ENCODE peak calls at places on chromosome 4, in six cellular contexts. One of them, this sample, is unnamed.

GRCh38 chr4:100117749-100118148 is 72.5 kb downstream of the DDIT4L start:
- DNase-seq in ELR: peak
- DNase-seq in EH: no peak
- DNase-seq in activated T-cell treated with anti-CD3 and anti-CD28 coated beads, Interleukin-2, amount 50 U/mL, for 4 hours: no peak
- DNase-seq in sciatic nerve: no peak
- DNase-seq in T-helper 9 cell: no peak
- DNase-seq in this sample: no peak

GRCh38 chr4:4574792-4575191 is 32.9 kb upstream of the STX18 start:
- DNase-seq in ELR: peak
- DNase-seq in activated T-cell treated with anti-CD3 and anti-CD28 coated beads, Interleukin-2, amount 50 U/mL, for 4 hours: peak
- DNase-seq in T-helper 9 cell: peak
- DNase-seq in sciatic nerve: peak
- DNase-seq in EH: peak
- DNase-seq in this sample: no peak

GRCh38 chr4:8200302-8200975 is 1.3 kb downstream of the SH3TC1 start:
- DNase-seq in activated T-cell treated with anti-CD3 and anti-CD28 coated beads, Interleukin-2, amount 50 U/mL, for 4 hours: no peak
- DNase-seq in sciatic nerve: no peak
- DNase-seq in T-helper 9 cell: peak
- DNase-seq in ELR: no peak
- DNase-seq in EH: peak
- DNase-seq in this sample: no peak

GRCh38 chr4:126756050-126756809 is 876.5 kb upstream of the INTU start:
- DNase-seq in sciatic nerve: no peak
- DNase-seq in T-helper 9 cell: no peak
- DNase-seq in EH: no peak
- DNase-seq in activated T-cell treated with anti-CD3 and anti-CD28 coated beads, Interleukin-2, amount 50 U/mL, for 4 hours: no peak
- DNase-seq in ELR: no peak
- DNase-seq in this sample: no peak

GRCh38 chr4:153022233-153022632 is 86.1 kb downstream of the FHDC1 start:
- DNase-seq in ELR: no peak
- DNase-seq in EH: no peak
- DNase-seq in T-helper 9 cell: no peak
- DNase-seq in sciatic nerve: no peak
- DNase-seq in activated T-cell treated with anti-CD3 and anti-CD28 coated beads, Interleukin-2, amount 50 U/mL, for 4 hours: no peak
- DNase-seq in this sample: no peak

GRCh38 chr4:122959441-122959840 is 37.0 kb upstream of the NUDT6 start:
- DNase-seq in activated T-cell treated with anti-CD3 and anti-CD28 coated beads, Interleukin-2, amount 50 U/mL, for 4 hours: no peak
- DNase-seq in sciatic nerve: no peak
- DNase-seq in ELR: no peak
- DNase-seq in EH: no peak
- DNase-seq in T-helper 9 cell: no peak
- DNase-seq in this sample: no peak

GRCh38 chr4:131258361-131258760 is 1890.7 kb upstream of the PCDH10 start:
- DNase-seq in EH: no peak
- DNase-seq in activated T-cell treated with anti-CD3 and anti-CD28 coated beads, Interleukin-2, amount 50 U/mL, for 4 hours: no peak
- DNase-seq in sciatic nerve: no peak
- DNase-seq in T-helper 9 cell: no peak
- DNase-seq in ELR: peak
- DNase-seq in this sample: no peak

GRCh38 chr4:8343051-8343966 is 73.8 kb downstream of the HTRA3 start:
- DNase-seq in T-helper 9 cell: no peak
- DNase-seq in sciatic nerve: peak
- DNase-seq in EH: no peak
- DNase-seq in activated T-cell treated with anti-CD3 and anti-CD28 coated beads, Interleukin-2, amount 50 U/mL, for 4 hours: no peak
- DNase-seq in ELR: no peak
- DNase-seq in this sample: no peak

GRCh38 chr4:184544711-184545409 is 70.5 kb upstream of the IRF2 start:
- DNase-seq in EH: peak
- DNase-seq in T-helper 9 cell: no peak
- DNase-seq in activated T-cell treated with anti-CD3 and anti-CD28 coated beads, Interleukin-2, amount 50 U/mL, for 4 hours: no peak
- DNase-seq in sciatic nerve: no peak
- DNase-seq in ELR: no peak
- DNase-seq in this sample: no peak

GRCh38 chr4:185015108-185015507 is 3.2 kb upstream of the HELT start:
- DNase-seq in activated T-cell treated with anti-CD3 and anti-CD28 coated beads, Interleukin-2, amount 50 U/mL, for 4 hours: no peak
- DNase-seq in sciatic nerve: no peak
- DNase-seq in ELR: no peak
- DNase-seq in T-helper 9 cell: no peak
- DNase-seq in EH: no peak
- DNase-seq in this sample: no peak

GRCh38 chr4:118749347-118749988 is 64.3 kb downstream of the METTL14 start:
- DNase-seq in sciatic nerve: no peak
- DNase-seq in ELR: no peak
- DNase-seq in activated T-cell treated with anti-CD3 and anti-CD28 coated beads, Interleukin-2, amount 50 U/mL, for 4 hours: no peak
- DNase-seq in T-helper 9 cell: no peak
- DNase-seq in EH: no peak
- DNase-seq in this sample: no peak

GRCh38 chr4:16914208-16914607 is 15.8 kb upstream of the LDB2 start:
- DNase-seq in EH: peak
- DNase-seq in T-helper 9 cell: no peak
- DNase-seq in ELR: peak
- DNase-seq in sciatic nerve: no peak
- DNase-seq in activated T-cell treated with anti-CD3 and anti-CD28 coated beads, Interleukin-2, amount 50 U/mL, for 4 hours: no peak
- DNase-seq in this sample: no peak

GRCh38 chr4:20086768-20087167 is 164.9 kb upstream of the SLIT2 start:
- DNase-seq in ELR: no peak
- DNase-seq in activated T-cell treated with anti-CD3 and anti-CD28 coated beads, Interleukin-2, amount 50 U/mL, for 4 hours: no peak
- DNase-seq in sciatic nerve: no peak
- DNase-seq in T-helper 9 cell: no peak
- DNase-seq in EH: no peak
- DNase-seq in this sample: no peak

GRCh38 chr4:53536328-53536727 is 55.0 kb downstream of the LNX1 start:
- DNase-seq in sciatic nerve: no peak
- DNase-seq in T-helper 9 cell: no peak
- DNase-seq in activated T-cell treated with anti-CD3 and anti-CD28 coated beads, Interleukin-2, amount 50 U/mL, for 4 hours: no peak
- DNase-seq in ELR: no peak
- DNase-seq in EH: no peak
- DNase-seq in this sample: no peak

GRCh38 chr4:188400456-188400855 is 261.2 kb downstream of the TRIML1 start:
- DNase-seq in T-helper 9 cell: no peak
- DNase-seq in ELR: no peak
- DNase-seq in sciatic nerve: no peak
- DNase-seq in EH: no peak
- DNase-seq in activated T-cell treated with anti-CD3 and anti-CD28 coated beads, Interleukin-2, amount 50 U/mL, for 4 hours: no peak
- DNase-seq in this sample: no peak

GRCh38 chr4:147984065-147984777 is 252.3 kb downstream of the ARHGAP10 start:
- DNase-seq in sciatic nerve: no peak
- DNase-seq in T-helper 9 cell: no peak
- DNase-seq in activated T-cell treated with anti-CD3 and anti-CD28 coated beads, Interleukin-2, amount 50 U/mL, for 4 hours: no peak
- DNase-seq in EH: peak
- DNase-seq in ELR: peak
- DNase-seq in this sample: no peak

GRCh38 chr4:162163892-162164759 is at the start of gene FSTL5:
- DNase-seq in EH: peak
- DNase-seq in sciatic nerve: peak
- DNase-seq in T-helper 9 cell: no peak
- DNase-seq in ELR: peak
- DNase-seq in activated T-cell treated with anti-CD3 and anti-CD28 coated beads, Interleukin-2, amount 50 U/mL, for 4 hours: peak
- DNase-seq in this sample: no peak

GRCh38 chr4:17884063-17884462 is 73.3 kb downstream of the NCAPG start:
- DNase-seq in sciatic nerve: no peak
- DNase-seq in EH: peak
- DNase-seq in T-helper 9 cell: no peak
- DNase-seq in ELR: no peak
- DNase-seq in activated T-cell treated with anti-CD3 and anti-CD28 coated beads, Interleukin-2, amount 50 U/mL, for 4 hours: no peak
- DNase-seq in this sample: no peak

GRCh38 chr4:124070688-124071484 is 641.6 kb downstream of the ANKRD50 start:
- DNase-seq in EH: peak
- DNase-seq in sciatic nerve: no peak
- DNase-seq in T-helper 9 cell: no peak
- DNase-seq in ELR: peak
- DNase-seq in activated T-cell treated with anti-CD3 and anti-CD28 coated beads, Interleukin-2, amount 50 U/mL, for 4 hours: no peak
- DNase-seq in this sample: no peak

GRCh38 chr4:148069086-148070010 is 337.5 kb downstream of the ARHGAP10 start:
- DNase-seq in T-helper 9 cell: no peak
- DNase-seq in activated T-cell treated with anti-CD3 and anti-CD28 coated beads, Interleukin-2, amount 50 U/mL, for 4 hours: no peak
- DNase-seq in sciatic nerve: no peak
- DNase-seq in ELR: no peak
- DNase-seq in EH: peak
- DNase-seq in this sample: no peak

GRCh38 chr4:39337841-39338240 is 28.3 kb downstream of the RFC1 start:
- DNase-seq in T-helper 9 cell: no peak
- DNase-seq in activated T-cell treated with anti-CD3 and anti-CD28 coated beads, Interleukin-2, amount 50 U/mL, for 4 hours: no peak
- DNase-seq in EH: no peak
- DNase-seq in ELR: no peak
- DNase-seq in sciatic nerve: no peak
- DNase-seq in this sample: no peak

GRCh38 chr4:25513814-25514213 is 136.8 kb downstream of the ANAPC4 start:
- DNase-seq in ELR: no peak
- DNase-seq in sciatic nerve: no peak
- DNase-seq in T-helper 9 cell: no peak
- DNase-seq in EH: no peak
- DNase-seq in activated T-cell treated with anti-CD3 and anti-CD28 coated beads, Interleukin-2, amount 50 U/mL, for 4 hours: no peak
- DNase-seq in this sample: no peak

GRCh38 chr4:4922441-4922840 is 63.0 kb downstream of the MSX1 start:
- DNase-seq in T-helper 9 cell: no peak
- DNase-seq in EH: no peak
- DNase-seq in activated T-cell treated with anti-CD3 and anti-CD28 coated beads, Interleukin-2, amount 50 U/mL, for 4 hours: no peak
- DNase-seq in ELR: no peak
- DNase-seq in sciatic nerve: no peak
- DNase-seq in this sample: no peak

GRCh38 chr4:141389649-141390048 is 169.0 kb downstream of the ZNF330 start:
- DNase-seq in sciatic nerve: no peak
- DNase-seq in activated T-cell treated with anti-CD3 and anti-CD28 coated beads, Interleukin-2, amount 50 U/mL, for 4 hours: no peak
- DNase-seq in ELR: no peak
- DNase-seq in EH: no peak
- DNase-seq in T-helper 9 cell: no peak
- DNase-seq in this sample: no peak

GRCh38 chr4:139977838-139978604 is 176.0 kb downstream of the MAML3 start:
- DNase-seq in sciatic nerve: no peak
- DNase-seq in T-helper 9 cell: no peak
- DNase-seq in EH: no peak
- DNase-seq in activated T-cell treated with anti-CD3 and anti-CD28 coated beads, Interleukin-2, amount 50 U/mL, for 4 hours: no peak
- DNase-seq in ELR: no peak
- DNase-seq in this sample: no peak

GRCh38 chr4:121182296-121182695 is 18.2 kb upstream of the TNIP3 start:
- DNase-seq in activated T-cell treated with anti-CD3 and anti-CD28 coated beads, Interleukin-2, amount 50 U/mL, for 4 hours: no peak
- DNase-seq in sciatic nerve: no peak
- DNase-seq in T-helper 9 cell: no peak
- DNase-seq in ELR: peak
- DNase-seq in EH: peak
- DNase-seq in this sample: no peak

GRCh38 chr4:22488136-22488535 is 27.7 kb downstream of the ADGRA3 start:
- DNase-seq in EH: no peak
- DNase-seq in ELR: no peak
- DNase-seq in activated T-cell treated with anti-CD3 and anti-CD28 coated beads, Interleukin-2, amount 50 U/mL, for 4 hours: no peak
- DNase-seq in T-helper 9 cell: no peak
- DNase-seq in sciatic nerve: no peak
- DNase-seq in this sample: no peak

GRCh38 chr4:47598896-47599295 is 113.8 kb downstream of the ATP10D start:
- DNase-seq in activated T-cell treated with anti-CD3 and anti-CD28 coated beads, Interleukin-2, amount 50 U/mL, for 4 hours: no peak
- DNase-seq in sciatic nerve: no peak
- DNase-seq in EH: no peak
- DNase-seq in ELR: no peak
- DNase-seq in T-helper 9 cell: no peak
- DNase-seq in this sample: no peak

GRCh38 chr4:145679520-145679919 is 426 bp upstream of the C4orf51 start:
- DNase-seq in sciatic nerve: no peak
- DNase-seq in activated T-cell treated with anti-CD3 and anti-CD28 coated beads, Interleukin-2, amount 50 U/mL, for 4 hours: no peak
- DNase-seq in EH: peak
- DNase-seq in ELR: peak
- DNase-seq in T-helper 9 cell: no peak
- DNase-seq in this sample: no peak

GRCh38 chr4:3227878-3228675 is 20.9 kb upstream of the MSANTD1 start:
- DNase-seq in sciatic nerve: no peak
- DNase-seq in activated T-cell treated with anti-CD3 and anti-CD28 coated beads, Interleukin-2, amount 50 U/mL, for 4 hours: no peak
- DNase-seq in T-helper 9 cell: no peak
- DNase-seq in EH: peak
- DNase-seq in ELR: peak
- DNase-seq in this sample: no peak

GRCh38 chr4:44916406-44916805 is 190.1 kb upstream of the GNPDA2 start:
- DNase-seq in sciatic nerve: no peak
- DNase-seq in activated T-cell treated with anti-CD3 and anti-CD28 coated beads, Interleukin-2, amount 50 U/mL, for 4 hours: no peak
- DNase-seq in EH: no peak
- DNase-seq in T-helper 9 cell: no peak
- DNase-seq in ELR: peak
- DNase-seq in this sample: no peak

GRCh38 chr4:155828628-155829027 is 37.4 kb downstream of the ASIC5 start:
- DNase-seq in T-helper 9 cell: no peak
- DNase-seq in sciatic nerve: no peak
- DNase-seq in EH: peak
- DNase-seq in ELR: no peak
- DNase-seq in activated T-cell treated with anti-CD3 and anti-CD28 coated beads, Interleukin-2, amount 50 U/mL, for 4 hours: no peak
- DNase-seq in this sample: no peak

GRCh38 chr4:77156912-77157858 is at the start of gene CCNG2:
- DNase-seq in ELR: peak
- DNase-seq in sciatic nerve: peak
- DNase-seq in T-helper 9 cell: peak
- DNase-seq in activated T-cell treated with anti-CD3 and anti-CD28 coated beads, Interleukin-2, amount 50 U/mL, for 4 hours: peak
- DNase-seq in EH: peak
- DNase-seq in this sample: peak

GRCh38 chr4:76704133-76704881 is 193.6 kb downstream of the SOWAHB start:
- DNase-seq in EH: peak
- DNase-seq in ELR: peak
- DNase-seq in T-helper 9 cell: no peak
- DNase-seq in sciatic nerve: no peak
- DNase-seq in activated T-cell treated with anti-CD3 and anti-CD28 coated beads, Interleukin-2, amount 50 U/mL, for 4 hours: no peak
- DNase-seq in this sample: no peak

GRCh38 chr4:170884965-170885583 is 795.3 kb upstream of the AADAT start:
- DNase-seq in sciatic nerve: no peak
- DNase-seq in activated T-cell treated with anti-CD3 and anti-CD28 coated beads, Interleukin-2, amount 50 U/mL, for 4 hours: no peak
- DNase-seq in T-helper 9 cell: no peak
- DNase-seq in ELR: peak
- DNase-seq in EH: no peak
- DNase-seq in this sample: no peak

GRCh38 chr4:108620933-108621905 is 843 bp downstream of the RPL34 start:
- DNase-seq in T-helper 9 cell: no peak
- DNase-seq in sciatic nerve: no peak
- DNase-seq in ELR: peak
- DNase-seq in EH: peak
- DNase-seq in activated T-cell treated with anti-CD3 and anti-CD28 coated beads, Interleukin-2, amount 50 U/mL, for 4 hours: no peak
- DNase-seq in this sample: no peak

GRCh38 chr4:151772322-151772721 is 11.5 kb upstream of the GATB start:
- DNase-seq in T-helper 9 cell: no peak
- DNase-seq in sciatic nerve: no peak
- DNase-seq in EH: no peak
- DNase-seq in activated T-cell treated with anti-CD3 and anti-CD28 coated beads, Interleukin-2, amount 50 U/mL, for 4 hours: no peak
- DNase-seq in ELR: no peak
- DNase-seq in this sample: no peak